ENCODE peak calls at places on chromosomes 13 and 19, in eight cellular contexts. Y is CMK; M is omental fat pad; Q is A172; V is cardiac fibroblast; C is mucosa of descending colon; R is stimulated activated naive CD4-positive, alpha-beta T cell; O is Jurkat, Clone E6-1. E is an unnamed sample.

GRCh38 chr19:13398780-13399726 is 107.2 kb downstream of the CACNA1A start:
- DNase-seq in Y (no peak), M (no peak), Q (peak; percentile 94), V (peak; percentile 94), C (no peak), R (no peak), O (no peak), E (no peak)

GRCh38 chr13:63954683-63955082 is 2539.0 kb upstream of the PCDH20 start:
- DNase-seq in Y (no peak), M (no peak), Q (no peak), V (no peak), C (no peak), R (no peak), O (no peak), E (no peak)

GRCh38 chr13:110300090-110300815 is 6.7 kb downstream of the COL4A1 start:
- DNase-seq in Y (no peak), M (no peak), Q (no peak), V (no peak), C (no peak), R (no peak), O (no peak), E (no peak)

GRCh38 chr19:41302624-41303351 is 7.2 kb upstream of the CCDC97 start:
- DNase-seq in Y (no peak), M (no peak), Q (no peak), V (no peak), C (peak; percentile 84), R (peak; percentile 46), O (peak; percentile 45), E (no peak)

GRCh38 chr13:105979586-105979985 is 555.9 kb downstream of the EFNB2 start:
- DNase-seq in Y (no peak), M (no peak), Q (peak; percentile 1), V (peak; percentile 22), C (peak; percentile 55), R (no peak), O (no peak), E (no peak)

GRCh38 chr13:81795710-81796109 is 1454.8 kb upstream of the SPRY2 start:
- DNase-seq in Y (no peak), M (no peak), Q (no peak), V (no peak), C (no peak), R (no peak), O (no peak), E (no peak)

GRCh38 chr19:46625731-46626130 is 842 bp upstream of the PTGIR start:
- DNase-seq in Y (no peak), M (no peak), Q (no peak), V (no peak), C (no peak), R (no peak), O (no peak), E (no peak)

GRCh38 chr19:2251577-2252480 is 2.7 kb downstream of the AMH start:
- DNase-seq in Y (no peak), M (no peak), Q (no peak), V (no peak), C (no peak), R (peak; percentile 17), O (no peak), E (no peak)

GRCh38 chr19:45200614-45201013 is 22.0 kb downstream of the BLOC1S3 start:
- DNase-seq in Y (no peak), M (no peak), Q (no peak), V (peak; percentile 75), C (no peak), R (no peak), O (peak; percentile 5), E (no peak)

GRCh38 chr19:54518844-54519243 is 16.2 kb downstream of the LAIR2 start:
- DNase-seq in Y (no peak), M (no peak), Q (peak; percentile 92), V (peak; percentile 4), C (no peak), R (no peak), O (peak; percentile 80), E (no peak)

GRCh38 chr19:14053500-14053899 is 8.4 kb downstream of the PALM3 start:
- DNase-seq in Y (no peak), M (no peak), Q (no peak), V (no peak), C (no peak), R (no peak), O (no peak), E (no peak)

GRCh38 chr19:38252935-38253691 is 3.1 kb downstream of the PPP1R14A start:
- DNase-seq in Y (no peak), M (no peak), Q (no peak), V (no peak), C (peak; percentile 58), R (no peak), O (no peak), E (no peak)

GRCh38 chr19:6233051-6233826 is 46.5 kb downstream of the MLLT1 start:
- DNase-seq in Y (no peak), M (no peak), Q (peak; percentile 61), V (peak; percentile 79), C (peak; percentile 48), R (no peak), O (no peak), E (no peak)

GRCh38 chr19:50723735-50724521 is 764 bp downstream of the CLEC11A start:
- DNase-seq in Y (no peak), M (no peak), Q (no peak), V (no peak), C (no peak), R (no peak), O (no peak), E (no peak)

GRCh38 chr19:10927691-10928562 is 512 bp downstream of the YIPF2 start:
- DNase-seq in Y (peak; percentile 53), M (no peak), Q (no peak), V (no peak), C (no peak), R (no peak), O (no peak), E (no peak)

GRCh38 chr13:106155411-106155810 is 380.1 kb downstream of the EFNB2 start:
- DNase-seq in Y (no peak), M (no peak), Q (peak; percentile 75), V (no peak), C (no peak), R (no peak), O (no peak), E (no peak)

GRCh38 chr13:99693812-99694211 is 192.5 kb downstream of the TM9SF2 start:
- DNase-seq in Y (no peak), M (no peak), Q (no peak), V (no peak), C (no peak), R (no peak), O (no peak), E (no peak)

GRCh38 chr19:52904052-52904451 is 6.6 kb upstream of the ZNF320 start:
- DNase-seq in Y (no peak), M (no peak), Q (no peak), V (no peak), C (no peak), R (no peak), O (no peak), E (no peak)

GRCh38 chr13:26589754-26590153 is 32.3 kb downstream of the WASF3 start:
- DNase-seq in Y (no peak), M (no peak), Q (no peak), V (peak; percentile 40), C (no peak), R (no peak), O (no peak), E (no peak)

GRCh38 chr13:20271441-20271840 is 39.3 kb upstream of the GJB6 start:
- DNase-seq in Y (no peak), M (no peak), Q (no peak), V (no peak), C (no peak), R (no peak), O (no peak), E (no peak)

GRCh38 chr13:41827507-41828213 is 133.2 kb downstream of the VWA8 start:
- DNase-seq in Y (no peak), M (no peak), Q (peak; percentile 69), V (peak; percentile 90), C (no peak), R (no peak), O (no peak), E (no peak)

GRCh38 chr13:93409001-93409400 is 182.4 kb downstream of the GPC6 start:
- DNase-seq in Y (no peak), M (no peak), Q (no peak), V (no peak), C (no peak), R (no peak), O (no peak), E (no peak)

GRCh38 chr13:108276060-108276459 is 6.5 kb downstream of the TNFSF13B start:
- DNase-seq in Y (no peak), M (no peak), Q (no peak), V (peak; percentile 70), C (no peak), R (no peak), O (no peak), E (no peak)

GRCh38 chr13:76189882-76190519 is 553.9 kb downstream of the LMO7 start:
- DNase-seq in Y (no peak), M (no peak), Q (no peak), V (no peak), C (peak; percentile 45), R (no peak), O (no peak), E (no peak)

GRCh38 chr13:46405457-46405856 is 18.4 kb upstream of the RUBCNL start:
- DNase-seq in Y (no peak), M (no peak), Q (no peak), V (no peak), C (no peak), R (no peak), O (no peak), E (no peak)

GRCh38 chr13:100131863-100132574 is 43.1 kb downstream of the PCCA start:
- DNase-seq in Y (no peak), M (no peak), Q (peak; percentile 95), V (peak; percentile 70), C (no peak), R (no peak), O (no peak), E (no peak)

GRCh38 chr19:931860-932646 is 6.2 kb downstream of the ARID3A start:
- DNase-seq in Y (no peak), M (no peak), Q (no peak), V (no peak), C (no peak), R (no peak), O (no peak), E (no peak)

GRCh38 chr13:107765724-107766436 is 449.5 kb downstream of the LIG4 start:
- DNase-seq in Y (no peak), M (no peak), Q (no peak), V (no peak), C (no peak), R (no peak), O (no peak), E (no peak)

GRCh38 chr13:40974460-40975407 is 44.4 kb downstream of the ELF1 start:
- DNase-seq in Y (peak; percentile 62), M (no peak), Q (peak; percentile 30), V (peak; percentile 84), C (no peak), R (peak; percentile 41), O (peak; percentile 83), E (no peak)

GRCh38 chr13:46909037-46909436 is 12.2 kb upstream of the HTR2A start:
- DNase-seq in Y (no peak), M (no peak), Q (no peak), V (peak; percentile 47), C (no peak), R (no peak), O (no peak), E (no peak)

GRCh38 chr13:44930907-44931676 is 58.2 kb downstream of the NUFIP1 start:
- DNase-seq in Y (no peak), M (no peak), Q (peak; percentile 15), V (peak; percentile 48), C (no peak), R (no peak), O (no peak), E (no peak)

GRCh38 chr13:80338781-80339577 is 1.9 kb downstream of the SPRY2 start:
- DNase-seq in Y (peak; percentile 54), M (peak; percentile 57), Q (peak; percentile 32), V (peak; percentile 88), C (peak; percentile 79), R (no peak), O (no peak), E (peak; percentile 94)

GRCh38 chr13:93689333-93689732 is 462.7 kb downstream of the GPC6 start:
- DNase-seq in Y (no peak), M (no peak), Q (no peak), V (no peak), C (no peak), R (no peak), O (no peak), E (no peak)

GRCh38 chr13:82147526-82147925 is 1734.7 kb downstream of the SLITRK1 start:
- DNase-seq in Y (no peak), M (no peak), Q (no peak), V (no peak), C (no peak), R (no peak), O (no peak), E (no peak)